ENCODE peak calls at places on chromosomes 1 and 21, in four cellular contexts. One of them, this sample, is unnamed.

GRCh38 chr1:244291171-244291866 is 160.4 kb downstream of the ADSS2 start:
- DNase-seq in H9: no peak
- DNase-seq in fibroblast of the conjunctiva: no peak
- DNase-seq in NCI-H69: no peak
- DNase-seq in this sample: no peak

GRCh38 chr21:36504067-36505058 is 24.4 kb upstream of the CLDN14 start:
- DNase-seq in H9: no peak
- DNase-seq in fibroblast of the conjunctiva: peak
- DNase-seq in NCI-H69: peak
- DNase-seq in this sample: no peak

GRCh38 chr1:204398197-204399125 is 13.2 kb downstream of the PPP1R15B start:
- DNase-seq in H9: peak
- DNase-seq in fibroblast of the conjunctiva: peak
- DNase-seq in NCI-H69: peak
- DNase-seq in this sample: peak

GRCh38 chr1:20792177-20792576 is 5.1 kb upstream of the HP1BP3 start:
- DNase-seq in H9: no peak
- DNase-seq in fibroblast of the conjunctiva: peak
- DNase-seq in NCI-H69: no peak
- DNase-seq in this sample: peak

GRCh38 chr1:31977361-31978131 is 36.1 kb upstream of the KHDRBS1 start:
- DNase-seq in H9: peak
- DNase-seq in fibroblast of the conjunctiva: peak
- DNase-seq in NCI-H69: peak
- DNase-seq in this sample: peak

GRCh38 chr1:172398193-172398592 is 22.3 kb upstream of the C1orf105 start:
- DNase-seq in H9: no peak
- DNase-seq in fibroblast of the conjunctiva: no peak
- DNase-seq in NCI-H69: no peak
- DNase-seq in this sample: no peak

GRCh38 chr1:64304744-64305143 is 101.3 kb downstream of the UBE2U start:
- DNase-seq in H9: no peak
- DNase-seq in fibroblast of the conjunctiva: no peak
- DNase-seq in NCI-H69: no peak
- DNase-seq in this sample: no peak

GRCh38 chr1:64478594-64479248 is 8.8 kb downstream of the CACHD1 start:
- DNase-seq in H9: no peak
- DNase-seq in fibroblast of the conjunctiva: no peak
- DNase-seq in NCI-H69: no peak
- DNase-seq in this sample: no peak

GRCh38 chr1:202007703-202008489 is 2.5 kb upstream of the ELF3 start:
- DNase-seq in H9: peak
- DNase-seq in fibroblast of the conjunctiva: no peak
- DNase-seq in NCI-H69: peak
- DNase-seq in this sample: no peak

GRCh38 chr1:81142099-81142776 is 658.5 kb upstream of the ADGRL2 start:
- DNase-seq in H9: no peak
- DNase-seq in fibroblast of the conjunctiva: peak
- DNase-seq in NCI-H69: no peak
- DNase-seq in this sample: no peak

GRCh38 chr1:94819945-94820746 is at the start of gene SLC44A3:
- DNase-seq in H9: peak
- DNase-seq in fibroblast of the conjunctiva: no peak
- DNase-seq in NCI-H69: peak
- DNase-seq in this sample: no peak

GRCh38 chr1:224340711-224341384 is 10.9 kb upstream of the NVL start:
- DNase-seq in H9: peak
- DNase-seq in fibroblast of the conjunctiva: no peak
- DNase-seq in NCI-H69: peak
- DNase-seq in this sample: no peak

GRCh38 chr1:107555578-107555977 is 409.4 kb downstream of the VAV3 start:
- DNase-seq in H9: no peak
- DNase-seq in fibroblast of the conjunctiva: no peak
- DNase-seq in NCI-H69: peak
- DNase-seq in this sample: no peak

GRCh38 chr1:89952021-89952995 is 42.6 kb upstream of the ZNF326 start:
- DNase-seq in H9: no peak
- DNase-seq in fibroblast of the conjunctiva: no peak
- DNase-seq in NCI-H69: no peak
- DNase-seq in this sample: no peak

GRCh38 chr1:17564458-17565393 is 25.2 kb downstream of the ARHGEF10L start:
- DNase-seq in H9: no peak
- DNase-seq in fibroblast of the conjunctiva: no peak
- DNase-seq in NCI-H69: peak
- DNase-seq in this sample: no peak

GRCh38 chr1:178489399-178489798 is 7.4 kb downstream of the CLEC20A start:
- DNase-seq in H9: no peak
- DNase-seq in fibroblast of the conjunctiva: no peak
- DNase-seq in NCI-H69: no peak
- DNase-seq in this sample: no peak

GRCh38 chr1:10727703-10728348 is 68.6 kb downstream of the CASZ1 start:
- DNase-seq in H9: no peak
- DNase-seq in fibroblast of the conjunctiva: no peak
- DNase-seq in NCI-H69: peak
- DNase-seq in this sample: no peak

GRCh38 chr1:166283190-166283589 is 116.4 kb upstream of the FAM78B start:
- DNase-seq in H9: no peak
- DNase-seq in fibroblast of the conjunctiva: no peak
- DNase-seq in NCI-H69: no peak
- DNase-seq in this sample: no peak

This sample was measured in GM04504.